ENCODE peak calls at places on chromosomes 6 and 20, in five cellular contexts. B, A, F, P and T are unnamed samples.

GRCh38 chr6:35083507-35083906 is 57.6 kb downstream of the TCP11 start:
- DNase-seq in B (no peak), A (no peak), F (no peak), P (no peak), T (no peak)

GRCh38 chr6:107704377-107705013 is 119.6 kb downstream of the SCML4 start:
- DNase-seq in B (no peak), A (no peak), F (peak), P (peak), T (no peak)

GRCh38 chr20:25233016-25233772 is 14.7 kb upstream of the PYGB start:
- DNase-seq in B (peak), A (no peak), F (no peak), P (no peak), T (no peak)

GRCh38 chr6:11093065-11093590 is 506 bp upstream of the SMIM13 start:
- DNase-seq in B (peak), A (no peak), F (no peak), P (no peak), T (no peak)

GRCh38 chr6:35202066-35202546 is 11.7 kb upstream of the SCUBE3 start:
- DNase-seq in B (no peak), A (no peak), F (no peak), P (no peak), T (no peak)

GRCh38 chr20:61500791-61501321 is 248.8 kb downstream of the CDH4 start:
- DNase-seq in B (no peak), A (no peak), F (no peak), P (no peak), T (no peak)

GRCh38 chr20:46438156-46438750 is 31.8 kb upstream of the ELMO2 start:
- DNase-seq in B (peak), A (no peak), F (no peak), P (peak), T (no peak)

GRCh38 chr6:120077489-120077888 is 727.9 kb upstream of the MAN1A1 start:
- DNase-seq in B (peak), A (no peak), F (no peak), P (no peak), T (no peak)

GRCh38 chr20:1942486-1943266 is 47.5 kb downstream of the SIRPA start:
- DNase-seq in B (no peak), A (no peak), F (no peak), P (no peak), T (no peak)

GRCh38 chr20:11948809-11949208 is 31.1 kb downstream of the BTBD3 start:
- DNase-seq in B (no peak), A (no peak), F (no peak), P (no peak), T (no peak)

GRCh38 chr6:70520575-70520974 is 46.2 kb upstream of the SDHAF4 start:
- DNase-seq in B (no peak), A (no peak), F (no peak), P (no peak), T (no peak)

GRCh38 chr6:81362246-81362645 is 390.2 kb downstream of the TENT5A start:
- DNase-seq in B (no peak), A (no peak), F (no peak), P (no peak), T (no peak)

GRCh38 chr20:64199395-64199794 is 35.1 kb downstream of the MYT1 start:
- DNase-seq in B (no peak), A (no peak), F (no peak), P (no peak), T (no peak)

GRCh38 chr6:33809619-33810018 is 5.8 kb upstream of the MLN start:
- DNase-seq in B (no peak), A (no peak), F (no peak), P (no peak), T (no peak)

GRCh38 chr6:33813246-33813904 is 9.6 kb upstream of the MLN start:
- DNase-seq in B (peak), A (no peak), F (no peak), P (no peak), T (no peak)

GRCh38 chr6:33813960-33814662 is 10.3 kb upstream of the MLN start:
- DNase-seq in B (no peak), A (no peak), F (no peak), P (no peak), T (no peak)

GRCh38 chr6:33814663-33814985 is 10.8 kb upstream of the MLN start:
- DNase-seq in B (peak), A (no peak), F (no peak), P (no peak), T (no peak)

DNA sequence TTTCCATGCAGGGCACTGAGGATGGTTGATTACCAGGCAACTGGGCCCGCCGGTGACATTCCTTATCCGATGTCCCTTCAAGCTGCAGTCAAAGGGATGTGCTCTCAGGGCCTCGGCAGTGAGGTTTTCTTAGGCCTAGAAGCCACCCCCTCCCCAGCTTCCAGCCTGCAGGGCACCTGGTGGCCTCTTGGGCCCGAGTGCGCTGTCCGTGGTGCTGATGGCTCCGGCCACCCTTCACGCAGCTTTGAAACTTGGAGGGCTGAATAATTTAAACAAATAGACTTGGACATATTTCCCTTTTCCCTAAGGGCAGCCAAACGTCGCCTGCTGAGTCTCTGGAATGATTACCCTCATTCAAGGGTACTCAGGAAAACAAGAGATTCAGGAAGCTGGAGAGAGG is 8.9 kb upstream of the MLN start:
- DNase-seq in B (peak), A (peak), F (peak), P (peak), T (no peak)
- TF ChIP-seq CTCF in B (peak), A (peak), F (peak), P (peak), T (no peak)

DNA sequence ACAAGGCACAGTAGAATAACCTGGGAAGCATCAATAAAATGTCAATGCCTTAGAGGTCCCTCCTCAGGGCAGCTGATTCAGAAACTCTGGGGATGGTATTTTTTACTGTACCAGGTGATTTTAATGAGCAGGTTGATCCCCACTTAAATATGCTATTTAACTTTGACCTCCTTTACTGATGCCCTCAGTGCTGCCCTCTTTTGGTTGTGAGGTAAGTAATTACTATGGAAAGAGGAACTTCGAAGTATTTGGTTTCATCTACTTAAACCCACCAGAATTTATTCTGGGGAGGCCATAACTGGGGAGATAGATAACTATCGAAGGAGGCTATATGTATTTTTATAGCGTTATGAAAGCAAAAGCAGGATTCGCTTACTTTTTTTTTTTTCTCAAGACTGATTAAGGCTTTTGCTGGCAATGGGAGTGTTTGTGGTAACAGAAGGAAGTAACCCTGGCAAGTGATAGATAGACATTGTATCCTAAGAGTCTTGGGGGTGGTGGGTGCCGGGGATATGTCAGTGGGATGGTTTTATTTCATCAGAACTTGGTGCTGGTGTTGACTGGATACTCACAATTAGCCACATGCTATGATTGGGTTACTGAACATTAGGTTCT is 168.9 kb upstream of the CENPW start:
- DNase-seq in B (no peak), A (no peak), F (no peak), P (peak), T (no peak)
- TF ChIP-seq CTCF in B (peak), A (peak), F (peak), P (peak), T (no peak)

DNA sequence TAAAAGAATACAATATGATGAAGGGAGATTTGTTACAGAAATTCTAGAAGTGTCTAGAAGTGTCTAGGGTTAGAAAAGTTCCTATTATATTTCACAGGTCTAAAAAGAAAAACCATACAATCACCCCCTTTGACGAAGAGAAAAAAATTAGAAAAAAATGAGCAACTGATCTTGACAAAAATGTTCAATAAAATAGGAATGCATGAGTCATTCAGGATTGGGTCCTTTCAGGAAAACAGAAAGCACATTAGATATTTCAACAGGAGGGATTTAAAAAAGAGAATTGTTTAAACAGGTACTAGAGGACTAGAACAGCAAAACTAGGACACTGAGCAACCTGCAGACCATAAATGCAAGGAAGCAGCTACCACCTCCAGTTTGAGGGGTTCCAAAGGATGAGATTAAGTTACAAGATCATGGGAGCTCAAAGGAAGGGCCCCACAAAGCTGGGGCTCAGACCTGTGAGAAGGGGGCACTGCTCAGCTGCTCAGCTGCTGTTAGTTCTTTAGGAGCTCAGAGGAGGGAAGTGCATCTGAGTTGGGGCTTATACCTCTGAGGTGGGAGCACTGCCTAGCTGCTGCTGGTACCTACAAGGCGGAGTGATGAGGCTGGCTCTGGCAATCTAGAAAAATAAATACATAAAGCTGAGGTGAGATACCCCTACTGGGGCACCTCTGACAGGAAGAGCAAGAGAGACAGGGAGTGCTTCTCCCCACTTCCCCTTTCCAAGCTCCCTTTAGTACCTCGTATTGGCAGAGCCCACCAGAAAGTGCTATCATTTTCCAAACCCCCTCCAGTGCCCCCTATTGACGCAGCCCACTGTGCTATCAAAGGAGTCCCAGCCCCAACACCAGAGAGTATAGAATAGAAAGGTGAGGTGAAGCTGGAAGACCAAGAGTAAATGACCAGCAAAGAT is 27.1 kb upstream of the BEND6 start:
- DNase-seq in B (no peak), A (no peak), F (no peak), P (no peak), T (no peak)
- TF ChIP-seq CTCF in B (no peak), A (no peak), F (no peak), P (no peak), T (no peak)

DNA sequence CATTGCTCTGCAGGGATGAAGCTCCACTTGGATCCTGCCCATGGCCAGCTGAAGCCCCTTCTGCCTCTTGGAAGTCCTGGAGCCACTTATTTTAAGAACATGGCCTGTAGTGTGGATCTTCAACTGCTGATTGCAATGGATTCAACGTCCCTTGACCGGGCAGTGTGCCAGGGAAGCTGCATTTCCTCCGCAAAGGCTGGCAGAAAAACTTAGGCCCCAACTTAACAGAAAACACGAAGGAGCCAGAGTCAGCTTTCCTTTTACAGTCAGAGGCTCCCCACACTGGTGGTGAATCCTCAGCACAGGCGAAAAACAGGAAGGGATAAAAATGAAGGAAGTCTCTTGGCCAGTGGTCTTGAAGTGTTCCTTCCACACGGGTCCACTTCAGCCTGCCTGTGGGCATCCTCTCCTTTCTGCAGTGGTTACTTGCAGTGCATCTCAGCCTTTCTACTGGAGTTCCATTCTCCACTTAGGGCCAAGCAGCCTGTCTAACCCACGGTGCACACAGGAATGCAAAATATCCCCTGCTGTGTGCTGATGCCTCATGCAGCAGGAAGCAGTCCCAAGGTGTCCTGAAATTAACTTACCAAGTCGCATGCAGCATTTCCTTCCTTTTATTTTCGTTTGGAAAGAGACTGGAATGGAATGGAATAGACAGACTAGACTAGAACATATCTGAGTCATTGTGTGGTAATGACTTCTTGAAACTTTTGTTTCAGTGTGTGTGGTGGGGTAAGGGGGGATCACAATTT is 26.1 kb upstream of the FOXQ1 start:
- DNase-seq in B (peak), A (no peak), F (no peak), P (peak), T (no peak)
- TF ChIP-seq CTCF in B (no peak), A (no peak), F (no peak), P (no peak), T (no peak)

GRCh38 chr6:116279232-116280160 is at the start of gene TSPYL1:
- DNase-seq in B (peak), A (peak), F (peak), P (peak), T (peak)
- TF ChIP-seq CTCF in B (no peak), A (no peak), F (peak), P (no peak), T (no peak)

GRCh38 chr6:128018821-128019220 is 118.0 kb upstream of the THEMIS start:
- DNase-seq in B (no peak), A (no peak), F (no peak), P (no peak), T (no peak)

DNA sequence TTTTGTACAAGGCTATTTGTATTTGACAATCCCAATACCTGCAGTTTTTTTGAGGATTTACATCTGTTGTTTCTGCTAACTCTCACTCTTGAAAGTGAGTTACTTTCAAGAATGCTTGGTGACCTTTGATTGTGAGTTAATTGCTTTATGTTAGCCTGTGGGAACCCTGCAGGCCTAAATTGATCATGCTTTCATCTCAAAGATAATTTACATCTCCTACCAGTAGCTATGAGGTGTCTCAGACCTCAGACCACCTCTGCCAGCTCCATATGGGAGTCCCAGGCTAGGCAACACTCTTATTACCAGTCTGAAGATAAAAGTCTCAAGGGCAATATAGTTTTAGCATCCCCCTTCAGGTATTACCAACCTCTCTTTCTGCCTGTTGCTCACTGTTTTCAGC is 116.4 kb upstream of the THEMIS start:
- DNase-seq in B (no peak), A (no peak), F (no peak), P (no peak), T (no peak)
- TF ChIP-seq CTCF in B (no peak), A (no peak), F (no peak), P (no peak), T (no peak)

DNA sequence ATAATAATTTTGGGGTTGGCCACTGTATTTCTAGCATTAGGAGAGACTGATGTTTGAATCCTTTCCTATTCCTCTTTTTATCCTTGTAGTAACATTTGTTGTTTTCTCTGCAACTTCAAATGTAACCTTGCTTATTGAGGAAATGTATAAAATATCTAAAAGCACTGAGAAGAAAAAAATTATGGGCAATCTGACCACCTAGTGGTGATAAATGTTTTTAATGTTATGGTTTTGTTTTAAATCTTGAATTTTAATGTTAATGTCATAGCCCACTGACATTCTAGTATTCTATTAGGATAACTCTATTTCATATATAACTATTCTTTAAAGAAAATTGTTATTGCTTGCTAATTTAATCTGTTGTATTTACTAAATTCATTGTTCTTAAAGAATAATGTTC is 134.4 kb downstream of the FARS2 start:
- DNase-seq in B (no peak), A (no peak), F (no peak), P (no peak), T (no peak)
- TF ChIP-seq CTCF in B (peak), A (no peak), F (peak), P (no peak), T (no peak)